ENCODE peak calls at places on chromosomes 13 and 19, in four cellular contexts. One of them, this sample, is unnamed.

GRCh38 chr19:17721821-17722220 is 2.5 kb downstream of the MAP1S start:
- DNase-seq in ascending aorta: peak; percentile 72
- DNase-seq in upper lobe of left lung: peak; percentile 81
- DNase-seq in esophagus squamous epithelium: no peak
- DNase-seq in this sample: no peak

GRCh38 chr13:105814219-105814901 is 721.1 kb downstream of the EFNB2 start:
- DNase-seq in esophagus squamous epithelium: no peak
- DNase-seq in ascending aorta: no peak
- DNase-seq in upper lobe of left lung: no peak
- DNase-seq in this sample: no peak

GRCh38 chr19:45499196-45500180 is 1.2 kb downstream of the PPM1N start:
- DNase-seq in ascending aorta: no peak
- DNase-seq in upper lobe of left lung: no peak
- DNase-seq in esophagus squamous epithelium: no peak
- DNase-seq in this sample: no peak

GRCh38 chr19:19258589-19259338 is 14.3 kb downstream of the TM6SF2 start:
- DNase-seq in ascending aorta: no peak
- DNase-seq in upper lobe of left lung: no peak
- DNase-seq in esophagus squamous epithelium: no peak
- DNase-seq in this sample: no peak

GRCh38 chr13:109644069-109644750 is 142.2 kb downstream of the IRS2 start:
- DNase-seq in ascending aorta: no peak
- DNase-seq in esophagus squamous epithelium: no peak
- DNase-seq in upper lobe of left lung: no peak
- DNase-seq in this sample: no peak

GRCh38 chr13:73870036-73870741 is 264.0 kb downstream of the KLF12 start:
- DNase-seq in upper lobe of left lung: no peak
- DNase-seq in esophagus squamous epithelium: no peak
- DNase-seq in ascending aorta: no peak
- DNase-seq in this sample: no peak

GRCh38 chr19:38441660-38442348 is 8.3 kb downstream of the RYR1 start:
- DNase-seq in upper lobe of left lung: no peak
- DNase-seq in esophagus squamous epithelium: no peak
- DNase-seq in ascending aorta: no peak
- DNase-seq in this sample: no peak

GRCh38 chr19:47469719-47470118 is 2.0 kb downstream of the SLC8A2 start:
- DNase-seq in ascending aorta: no peak
- DNase-seq in esophagus squamous epithelium: no peak
- DNase-seq in upper lobe of left lung: no peak
- DNase-seq in this sample: no peak

GRCh38 chr19:15466851-15467733 is 2.7 kb upstream of the RASAL3 start:
- DNase-seq in esophagus squamous epithelium: no peak
- DNase-seq in ascending aorta: no peak
- DNase-seq in upper lobe of left lung: peak; percentile 57
- DNase-seq in this sample: no peak

GRCh38 chr19:3080281-3080680 is 13.9 kb upstream of the GNA11 start:
- DNase-seq in ascending aorta: no peak
- DNase-seq in upper lobe of left lung: no peak
- DNase-seq in esophagus squamous epithelium: no peak
- DNase-seq in this sample: no peak

GRCh38 chr19:36060430-36060829 is 5.7 kb downstream of the WDR62 start:
- DNase-seq in ascending aorta: no peak
- DNase-seq in esophagus squamous epithelium: no peak
- DNase-seq in upper lobe of left lung: peak; percentile 24
- DNase-seq in this sample: no peak

GRCh38 chr19:6020972-6021805 is 43.2 kb upstream of the RANBP3 start:
- DNase-seq in ascending aorta: no peak
- DNase-seq in upper lobe of left lung: no peak
- DNase-seq in esophagus squamous epithelium: no peak
- DNase-seq in this sample: no peak

GRCh38 chr13:50712882-50713281 is 130.6 kb downstream of the DLEU7 start:
- DNase-seq in esophagus squamous epithelium: no peak
- DNase-seq in ascending aorta: no peak
- DNase-seq in upper lobe of left lung: no peak
- DNase-seq in this sample: no peak

GRCh38 chr13:85009447-85009846 is 789.8 kb downstream of the SLITRK6 start:
- DNase-seq in ascending aorta: no peak
- DNase-seq in esophagus squamous epithelium: no peak
- DNase-seq in upper lobe of left lung: no peak
- DNase-seq in this sample: no peak

GRCh38 chr13:105008606-105009005 is 1526.9 kb downstream of the EFNB2 start:
- DNase-seq in ascending aorta: no peak
- DNase-seq in esophagus squamous epithelium: no peak
- DNase-seq in upper lobe of left lung: no peak
- DNase-seq in this sample: no peak

GRCh38 chr19:988510-988909 is 4.4 kb downstream of the WDR18 start:
- DNase-seq in ascending aorta: no peak
- DNase-seq in esophagus squamous epithelium: no peak
- DNase-seq in upper lobe of left lung: no peak
- DNase-seq in this sample: no peak

GRCh38 chr13:98752111-98752941 is at the start of gene SLC15A1:
- DNase-seq in esophagus squamous epithelium: no peak
- DNase-seq in ascending aorta: no peak
- DNase-seq in upper lobe of left lung: no peak
- DNase-seq in this sample: no peak

GRCh38 chr13:97535619-97536018 is 101.7 kb downstream of the RAP2A start:
- DNase-seq in esophagus squamous epithelium: no peak
- DNase-seq in ascending aorta: no peak
- DNase-seq in upper lobe of left lung: no peak
- DNase-seq in this sample: no peak

GRCh38 chr13:26965976-26966375 is 205.4 kb upstream of the GPR12 start:
- DNase-seq in esophagus squamous epithelium: no peak
- DNase-seq in ascending aorta: no peak
- DNase-seq in upper lobe of left lung: no peak
- DNase-seq in this sample: no peak

GRCh38 chr19:1239420-1239795 is 1.6 kb upstream of the CBARP start:
- DNase-seq in ascending aorta: no peak
- DNase-seq in upper lobe of left lung: no peak
- DNase-seq in esophagus squamous epithelium: no peak
- DNase-seq in this sample: no peak

GRCh38 chr19:51293571-51294210 is 17.8 kb upstream of the IGLON5 start:
- DNase-seq in ascending aorta: no peak
- DNase-seq in upper lobe of left lung: no peak
- DNase-seq in esophagus squamous epithelium: no peak
- DNase-seq in this sample: no peak

GRCh38 chr13:96020941-96021340 is 32.3 kb downstream of the UGGT2 start:
- DNase-seq in ascending aorta: no peak
- DNase-seq in esophagus squamous epithelium: no peak
- DNase-seq in upper lobe of left lung: no peak
- DNase-seq in this sample: no peak

GRCh38 chr19:3154957-3155736 is 19.3 kb downstream of the GNA15 start:
- DNase-seq in esophagus squamous epithelium: peak; percentile 32
- DNase-seq in upper lobe of left lung: peak; percentile 90
- DNase-seq in ascending aorta: peak; percentile 95
- DNase-seq in this sample: no peak

GRCh38 chr13:76837811-76838210 is 48.4 kb downstream of the KCTD12 start:
- DNase-seq in ascending aorta: no peak
- DNase-seq in upper lobe of left lung: no peak
- DNase-seq in esophagus squamous epithelium: no peak
- DNase-seq in this sample: no peak

GRCh38 chr19:18596752-18597157 is 8.2 kb downstream of the REX1BD start:
- DNase-seq in ascending aorta: no peak
- DNase-seq in esophagus squamous epithelium: no peak
- DNase-seq in upper lobe of left lung: peak; percentile 51
- DNase-seq in this sample: no peak

GRCh38 chr13:80131204-80131603 is 209.7 kb downstream of the SPRY2 start:
- DNase-seq in esophagus squamous epithelium: no peak
- DNase-seq in upper lobe of left lung: peak; percentile 87
- DNase-seq in ascending aorta: peak; percentile 78
- DNase-seq in this sample: no peak

GRCh38 chr19:48403606-48404005 is 10.1 kb downstream of the GRIN2D start:
- DNase-seq in esophagus squamous epithelium: no peak
- DNase-seq in upper lobe of left lung: peak; percentile 63
- DNase-seq in ascending aorta: no peak
- DNase-seq in this sample: no peak

GRCh38 chr19:41886761-41887710 is 4.1 kb downstream of the ARHGEF1 start:
- DNase-seq in upper lobe of left lung: no peak
- DNase-seq in ascending aorta: no peak
- DNase-seq in esophagus squamous epithelium: no peak
- DNase-seq in this sample: peak; percentile 72

GRCh38 chr19:35120492-35120891 is 4.9 kb downstream of the FXYD3 start:
- DNase-seq in ascending aorta: no peak
- DNase-seq in esophagus squamous epithelium: no peak
- DNase-seq in upper lobe of left lung: no peak
- DNase-seq in this sample: no peak

GRCh38 chr13:74062933-74063332 is 71.3 kb downstream of the KLF12 start:
- DNase-seq in esophagus squamous epithelium: no peak
- DNase-seq in ascending aorta: peak; percentile 90
- DNase-seq in upper lobe of left lung: no peak
- DNase-seq in this sample: no peak

GRCh38 chr13:113002891-113003290 is 33.9 kb downstream of the MCF2L start:
- DNase-seq in esophagus squamous epithelium: no peak
- DNase-seq in ascending aorta: no peak
- DNase-seq in upper lobe of left lung: no peak
- DNase-seq in this sample: no peak
- TF ChIP-seq CTCF in esophagus squamous epithelium: no peak
- TF ChIP-seq CTCF in ascending aorta: no peak
- TF ChIP-seq CTCF in upper lobe of left lung: no peak
- TF ChIP-seq CTCF in this sample: no peak

DNA sequence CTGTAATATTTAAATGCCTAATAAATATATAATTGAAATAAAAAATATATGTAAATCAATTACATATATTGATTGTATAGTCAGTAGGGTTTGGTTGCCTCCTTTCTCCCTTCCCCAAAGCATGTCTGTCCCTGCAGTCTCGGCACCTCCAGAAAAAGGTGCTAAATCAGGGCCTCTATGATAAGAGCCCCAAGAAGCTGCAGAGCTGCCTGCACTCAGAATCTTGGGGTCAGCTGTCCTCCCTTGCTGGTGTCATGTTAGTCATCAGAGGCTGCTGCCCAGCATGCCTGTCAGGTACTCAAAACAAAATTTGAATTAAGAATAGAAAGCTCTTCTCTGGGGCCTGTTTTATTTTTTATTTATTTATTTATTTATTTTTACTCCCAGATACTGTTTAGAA is 9.8 kb downstream of the FLT1 start:
- DNase-seq in ascending aorta: no peak
- DNase-seq in esophagus squamous epithelium: no peak
- DNase-seq in upper lobe of left lung: no peak
- DNase-seq in this sample: no peak
- TF ChIP-seq CTCF in ascending aorta: no peak
- TF ChIP-seq CTCF in esophagus squamous epithelium: no peak
- TF ChIP-seq CTCF in upper lobe of left lung: no peak
- TF ChIP-seq CTCF in this sample: no peak

DNA sequence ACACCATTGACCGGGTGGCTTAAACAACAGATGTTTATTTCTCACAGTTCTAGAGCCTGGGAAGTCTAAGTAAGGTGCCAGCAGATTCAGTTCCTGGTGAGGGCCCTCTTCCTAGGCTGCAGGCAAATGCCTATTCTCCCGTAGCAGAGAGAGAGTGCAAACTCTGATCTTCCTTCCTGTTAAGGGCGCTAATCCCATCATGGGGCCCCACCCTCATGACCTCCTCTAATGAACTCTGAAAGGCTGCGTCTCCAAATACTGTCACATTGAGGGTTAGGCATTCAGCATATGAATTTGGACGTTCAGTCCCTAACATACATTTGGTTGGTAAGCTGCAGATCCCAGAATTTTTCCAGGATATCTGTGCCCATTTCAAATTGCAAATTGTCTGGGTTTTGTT is 128.8 kb downstream of the GGACT start:
- DNase-seq in upper lobe of left lung: no peak
- DNase-seq in esophagus squamous epithelium: no peak
- DNase-seq in ascending aorta: no peak
- DNase-seq in this sample: no peak
- TF ChIP-seq CTCF in upper lobe of left lung: no peak
- TF ChIP-seq CTCF in esophagus squamous epithelium: no peak
- TF ChIP-seq CTCF in ascending aorta: no peak
- TF ChIP-seq CTCF in this sample: no peak

GRCh38 chr13:52128714-52129700 is at the start of gene NEK5:
- DNase-seq in upper lobe of left lung: peak; percentile 70
- DNase-seq in ascending aorta: peak; percentile 78
- DNase-seq in esophagus squamous epithelium: no peak
- DNase-seq in this sample: peak; percentile 41
- TF ChIP-seq CTCF in upper lobe of left lung: peak; percentile 79
- TF ChIP-seq CTCF in ascending aorta: peak; percentile 75
- TF ChIP-seq CTCF in esophagus squamous epithelium: peak; percentile 80
- TF ChIP-seq CTCF in this sample: peak; percentile 55

GRCh38 chr19:50026550-50026906 is 723 bp downstream of the ZNF473 start:
- DNase-seq in ascending aorta: no peak
- DNase-seq in esophagus squamous epithelium: no peak
- DNase-seq in upper lobe of left lung: no peak
- DNase-seq in this sample: no peak
- TF ChIP-seq CTCF in ascending aorta: no peak
- TF ChIP-seq CTCF in esophagus squamous epithelium: no peak
- TF ChIP-seq CTCF in upper lobe of left lung: no peak
- TF ChIP-seq CTCF in this sample: no peak

This sample was measured in natural killer cell.